ENCODE peak calls at places on chromosome 17, in seven cellular contexts. Z, G, Q, W, P, X and A are unnamed samples.

GRCh38 chr17:14940112-14940945 is 324.8 kb downstream of the PMP22 start:
- DNase-seq in G (no peak), Z (no peak), W (no peak), Q (no peak), P (no peak), X (no peak), A (no peak)

GRCh38 chr17:3003401-3004149 is 59.8 kb downstream of the OR1D5 start:
- DNase-seq in Q (peak), W (no peak), Z (no peak), X (no peak), P (no peak), G (peak), A (no peak)

GRCh38 chr17:72502940-72503341 is 382.1 kb downstream of the SOX9 start:
- DNase-seq in X (no peak), Q (no peak), G (no peak), P (no peak), Z (no peak), W (no peak), A (peak)

GRCh38 chr17:58377005-58377660 is 25.1 kb upstream of the SUPT4H1 start:
- DNase-seq in X (no peak), Q (no peak), Z (no peak), G (no peak), W (no peak), P (no peak), A (no peak)

GRCh38 chr17:34633351-34633750 is 54.0 kb downstream of the TMEM132E start:
- DNase-seq in P (no peak), Q (no peak), Z (no peak), W (no peak), G (peak), X (no peak), A (no peak)

GRCh38 chr17:41962768-41963434 is 3.7 kb upstream of the CNP start:
- DNase-seq in G (peak), X (peak), Z (peak), P (peak), W (peak), Q (peak), A (no peak)

GRCh38 chr17:17495448-17496188 is 577 bp downstream of the RASD1 start:
- DNase-seq in Z (no peak), W (no peak), G (peak), P (no peak), Q (peak), X (no peak), A (no peak)

GRCh38 chr17:77223642-77224420 is 83.1 kb downstream of the SEC14L1 start:
- DNase-seq in Z (peak), W (no peak), X (no peak), Q (no peak), G (no peak), P (no peak), A (no peak)

GRCh38 chr17:34998205-34998604 is 17.9 kb downstream of the LIG3 start:
- DNase-seq in W (peak), X (peak), P (peak), Z (peak), Q (no peak), G (peak), A (no peak)